ENCODE peak calls at places on chromosomes 12 and 14, in four cellular contexts. D, V, P and O are unnamed samples.

GRCh38 chr12:103783744-103784664 is 57.0 kb downstream of the NT5DC3 start:
- DNase-seq in D (no peak), V (no peak), P (no peak), O (no peak)

GRCh38 chr14:68627868-68628604 is 164.8 kb downstream of the ZFP36L1 start:
- DNase-seq in V (no peak), D (no peak), P (peak; percentile 73), O (no peak)

GRCh38 chr12:120989687-120990086 is 11.3 kb downstream of the HNF1A start:
- DNase-seq in D (no peak), V (no peak), P (no peak), O (no peak)

GRCh38 chr12:50928392-50928791 is 24.0 kb upstream of the HIGD1C start:
- DNase-seq in D (no peak), P (no peak), V (no peak), O (no peak)

GRCh38 chr12:124915249-124916236 is 1.1 kb upstream of the UBC start:
- DNase-seq in P (no peak), D (peak; percentile 51), V (peak; percentile 63), O (peak; percentile 86)

GRCh38 chr12:111428081-111428727 is 22.5 kb downstream of the SH2B3 start:
- DNase-seq in D (no peak), P (no peak), V (no peak), O (no peak)

GRCh38 chr14:63174760-63175191 is 29.5 kb upstream of the RHOJ start:
- DNase-seq in D (peak; percentile 45), V (peak; percentile 9), P (peak; percentile 21), O (peak; percentile 25)

GRCh38 chr12:57825451-57825850 is 6.9 kb upstream of the AVIL start:
- DNase-seq in D (no peak), V (no peak), P (no peak), O (no peak)

GRCh38 chr14:38207342-38207741 is 362 bp upstream of the SSTR1 start:
- DNase-seq in D (no peak), P (no peak), V (no peak), O (no peak)

GRCh38 chr12:59283012-59283411 is 312.8 kb upstream of the SLC16A7 start:
- DNase-seq in P (no peak), V (no peak), D (no peak), O (no peak)

GRCh38 chr14:23485311-23485710 is 15.8 kb downstream of the NGDN start:
- DNase-seq in D (no peak), P (no peak), V (no peak), O (no peak)

GRCh38 chr12:68970951-68971350 is 38.0 kb upstream of the CPM start:
- DNase-seq in P (no peak), V (no peak), D (no peak), O (no peak)

GRCh38 chr12:3223601-3224529 is 146.7 kb downstream of the TSPAN9 start:
- DNase-seq in V (no peak), P (no peak), D (no peak), O (no peak)

GRCh38 chr12:122823429-122823828 is 11.8 kb upstream of the HIP1R start:
- DNase-seq in D (no peak), P (no peak), V (no peak), O (no peak)

GRCh38 chr12:51863921-51864700 is 15.6 kb upstream of the FIGNL2 start:
- DNase-seq in V (no peak), D (peak; percentile 35), P (no peak), O (no peak)

GRCh38 chr12:47362131-47362686 is 282.4 kb upstream of the AMIGO2 start:
- DNase-seq in D (no peak), V (no peak), P (no peak), O (no peak)

GRCh38 chr12:62799126-62799736 is 135.7 kb downstream of the PPM1H start:
- DNase-seq in P (peak; percentile 50), D (peak; percentile 56), V (peak; percentile 69), O (peak; percentile 60)

GRCh38 chr14:22375321-22375930 is 213.6 kb downstream of the DAD1 start:
- DNase-seq in P (no peak), V (peak; percentile 27), D (peak; percentile 79), O (peak; percentile 70)

DNA sequence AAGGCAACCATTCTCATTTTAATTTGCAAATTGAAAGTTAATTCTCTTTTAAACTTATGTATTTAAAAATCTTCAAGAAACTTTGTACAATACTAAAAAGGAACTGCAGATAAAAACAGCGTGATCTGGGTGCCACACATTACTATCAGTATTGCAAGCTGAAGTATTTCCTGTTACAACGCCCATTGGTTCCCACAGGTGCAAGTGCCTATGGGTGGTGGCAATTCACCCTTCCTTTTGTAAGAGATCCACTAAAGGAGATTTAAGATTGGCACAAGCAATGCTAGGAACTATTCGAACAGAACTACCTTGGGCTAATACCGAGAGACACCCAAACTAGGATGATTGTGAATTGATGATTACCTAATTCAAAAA is 13.2 kb downstream of the TAOK3 start:
- DNase-seq in P (no peak), V (no peak), D (no peak), O (no peak)
- TF ChIP-seq PHF8 in P (no peak), V (no peak), D (no peak), O (no peak)

DNA sequence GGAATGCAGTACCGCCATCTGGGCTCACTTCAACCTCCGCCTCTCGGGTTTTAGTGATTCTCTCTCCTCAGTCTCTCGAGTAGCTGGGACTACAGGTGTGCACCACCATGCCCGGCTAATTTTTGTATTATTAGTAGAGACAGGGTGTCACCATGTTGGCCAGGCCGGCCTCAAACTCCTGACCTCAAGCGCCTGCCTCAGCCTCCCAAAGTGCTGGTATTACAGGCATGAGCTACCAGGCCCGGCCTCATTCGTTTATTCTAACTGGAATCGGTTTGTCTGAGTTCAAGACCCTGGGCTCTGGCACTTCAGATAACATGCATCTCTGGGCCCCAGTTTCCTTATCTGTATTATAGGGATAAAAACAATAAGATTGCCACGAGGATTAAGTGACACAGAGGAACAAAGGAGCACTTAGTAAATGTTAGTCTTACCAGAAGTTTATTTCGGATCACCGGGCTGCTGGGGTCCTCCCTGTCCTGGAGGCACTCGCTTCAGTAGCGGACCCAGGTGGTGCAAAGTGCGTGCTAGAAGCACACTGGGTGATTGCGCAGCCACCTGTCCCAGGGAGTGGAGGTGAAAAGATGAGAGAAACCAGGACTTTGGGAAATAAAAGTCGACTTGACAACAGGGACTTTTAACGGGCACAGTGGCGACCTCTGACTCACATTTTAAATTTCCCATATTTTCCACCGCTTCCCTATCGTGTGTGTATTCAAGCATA is 37.5 kb downstream of the ACACB start:
- DNase-seq in V (peak; percentile 29), D (peak; percentile 49), P (no peak), O (peak; percentile 23)
- TF ChIP-seq MAFK in V (no peak), D (no peak), P (no peak), O (no peak)

GRCh38 chr14:65303185-65303901 is 109.2 kb upstream of the FUT8 start:
- DNase-seq in P (no peak), D (no peak), V (no peak), O (no peak)
- TF ChIP-seq EP300 in P (no peak), D (no peak), V (no peak), O (no peak)

GRCh38 chr14:90368946-90369721 is 27.7 kb upstream of the CALM1 start:
- DNase-seq in V (no peak), P (no peak), D (peak; percentile 73), O (peak; percentile 16)
- TF ChIP-seq PHF8 in V (no peak), P (no peak), D (no peak), O (no peak)

GRCh38 chr12:109998241-109998903 is 858 bp upstream of the ANKRD13A start:
- DNase-seq in P (no peak), D (no peak), V (no peak), O (no peak)

GRCh38 chr12:110001596-110001995 is 2.4 kb downstream of the ANKRD13A start:
- DNase-seq in V (no peak), D (no peak), P (no peak), O (no peak)

GRCh38 chr12:109999649-109999971 is 380 bp downstream of the ANKRD13A start:
- DNase-seq in D (no peak), P (no peak), V (no peak), O (no peak)

GRCh38 chr12:109998904-109999648 is at the start of gene ANKRD13A:
- DNase-seq in D (peak; percentile 87), P (peak; percentile 82), V (peak; percentile 94), O (peak; percentile 90)

DNA sequence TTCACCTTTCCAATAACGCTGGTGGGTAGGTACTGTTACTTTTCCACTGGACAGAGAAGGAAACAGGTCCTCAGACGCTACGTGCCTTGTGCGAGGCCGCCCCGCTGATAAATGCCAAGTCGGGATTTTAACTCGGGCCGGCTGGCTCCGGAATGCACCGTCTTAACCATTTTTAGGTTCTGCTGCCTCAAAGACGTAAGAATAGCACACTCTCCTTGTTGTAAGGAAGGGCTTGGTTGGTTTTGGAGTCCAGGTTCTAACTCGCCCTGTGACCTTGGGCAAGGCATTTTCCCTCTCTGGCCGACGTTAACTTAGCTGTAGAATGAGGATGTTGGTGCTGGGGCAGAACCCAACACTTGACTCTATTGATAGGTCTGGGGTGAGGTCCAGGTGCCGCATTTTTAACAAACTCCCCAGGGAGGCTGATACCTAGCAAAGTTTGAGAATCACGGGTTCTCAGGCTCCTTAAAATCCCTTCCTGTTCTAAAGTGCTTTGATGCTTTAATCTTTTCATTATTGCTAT is 814 bp downstream of the ANKRD13A start:
- DNase-seq in V (no peak), D (no peak), P (no peak), O (no peak)
- TF ChIP-seq MAFK in V (no peak), D (no peak), P (no peak), O (peak; percentile 35)

GRCh38 chr14:103931422-103931821 is 3.2 kb downstream of the TDRD9 start:
- DNase-seq in P (no peak), V (no peak), D (no peak), O (no peak)

GRCh38 chr14:103925316-103925715 is 2.9 kb upstream of the TDRD9 start:
- DNase-seq in V (no peak), D (no peak), P (no peak), O (no peak)

GRCh38 chr14:103930051-103930604 is 1.9 kb downstream of the TDRD9 start:
- DNase-seq in D (peak; percentile 48), V (no peak), P (no peak), O (no peak)

GRCh38 chr14:103927566-103927965 is 690 bp upstream of the TDRD9 start:
- DNase-seq in D (no peak), P (no peak), V (no peak), O (no peak)

GRCh38 chr14:103928011-103928890 is at the start of gene TDRD9:
- DNase-seq in D (no peak), V (no peak), P (no peak), O (no peak)
- TF ChIP-seq EP300 in D (no peak), V (no peak), P (no peak), O (no peak)

DNA sequence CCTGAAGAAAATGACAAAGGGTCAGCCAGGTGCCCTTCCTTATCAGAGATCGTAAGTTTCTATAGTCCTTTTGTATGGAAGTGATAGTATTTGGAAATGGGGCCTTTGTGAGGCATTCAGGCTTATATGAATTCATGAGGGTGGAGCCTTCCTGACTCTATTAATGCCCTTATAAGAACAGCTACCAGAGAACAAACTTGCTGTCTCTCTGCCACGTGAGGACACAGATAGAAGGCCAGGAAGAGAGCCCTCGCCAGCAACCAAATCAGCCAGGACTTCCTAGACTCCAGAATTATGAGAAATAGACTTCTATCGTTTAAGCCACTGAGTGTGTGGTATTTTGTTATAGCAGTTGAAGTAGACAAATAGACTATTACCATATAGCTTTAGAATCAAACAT is 36.7 kb downstream of the TRMT5 start:
- DNase-seq in V (no peak), D (no peak), P (no peak), O (no peak)
- TF ChIP-seq PHF8 in V (no peak), D (no peak), P (no peak), O (no peak)

GRCh38 chr12:65685514-65685913 is 138.8 kb upstream of the HMGA2 start:
- DNase-seq in P (no peak), D (peak; percentile 24), V (peak; percentile 23), O (no peak)
- TF ChIP-seq MAFK in P (no peak), D (no peak), V (no peak), O (no peak)